ENCODE peak calls at places on chromosomes 13 and 19, in nine cellular contexts. O is suprapubic skin; R is glutamatergic neuron; J is endothelial cell; X is AG10803; U is A673; P is CD4-positive, alpha-beta T cell; B is HFF-Myc; M is WTC11. I is an unnamed sample.

GRCh38 chr19:50818859-50819472 is 4.6 kb downstream of the KLK1 start:
- DNase-seq in O (no peak), R (no peak), J (no peak), X (no peak), U (no peak), P (no peak), B (no peak), M (no peak), I (no peak)

GRCh38 chr19:43372462-43372861 is 19.0 kb downstream of the CD177 start:
- DNase-seq in O (no peak), R (no peak), J (no peak), X (no peak), U (no peak), P (no peak), B (no peak), M (no peak), I (no peak)

GRCh38 chr13:94178625-94179244 is 300.7 kb downstream of the DCT start:
- DNase-seq in O (no peak), R (no peak), J (no peak), X (no peak), U (peak; percentile 39), P (no peak), B (no peak), M (no peak), I (no peak)

GRCh38 chr13:95709101-95709500 is 32.2 kb downstream of the DNAJC3 start:
- DNase-seq in O (no peak), R (no peak), J (no peak), X (peak; percentile 50), U (no peak), P (no peak), B (no peak), M (no peak), I (no peak)

GRCh38 chr13:35630551-35631275 is 154.2 kb upstream of the MAB21L1 start:
- DNase-seq in O (no peak), R (peak; percentile 25), J (peak; percentile 10), X (peak; percentile 79), U (peak; percentile 66), P (no peak), B (peak; percentile 56), M (peak; percentile 28), I (no peak)

GRCh38 chr19:39211731-39212376 is 7.8 kb upstream of the SYCN start:
- DNase-seq in O (no peak), R (no peak), J (no peak), X (no peak), U (no peak), P (no peak), B (no peak), M (no peak), I (no peak)

GRCh38 chr13:50911051-50911690 is 1.6 kb downstream of the RNASEH2B start:
- DNase-seq in O (no peak), R (no peak), J (no peak), X (peak; percentile 12), U (peak; percentile 19), P (no peak), B (no peak), M (no peak), I (no peak)

GRCh38 chr13:28239374-28239773 is 101.0 kb downstream of the PAN3 start:
- DNase-seq in O (no peak), R (no peak), J (no peak), X (peak; percentile 11), U (peak; percentile 9), P (no peak), B (no peak), M (no peak), I (no peak)

GRCh38 chr19:41089955-41090354 is 1.7 kb downstream of the CYP2A13 start:
- DNase-seq in O (no peak), R (no peak), J (no peak), X (no peak), U (no peak), P (no peak), B (no peak), M (peak; percentile 51), I (no peak)

GRCh38 chr13:49810825-49811526 is 18.5 kb upstream of the KPNA3 start:
- DNase-seq in O (no peak), R (no peak), J (no peak), X (peak; percentile 15), U (no peak), P (no peak), B (no peak), M (no peak), I (no peak)

GRCh38 chr19:41957838-41958366 is 1.2 kb downstream of the RABAC1 start:
- DNase-seq in O (no peak), R (peak; percentile 70), J (peak; percentile 77), X (peak; percentile 79), U (peak; percentile 86), P (no peak), B (peak; percentile 57), M (peak; percentile 83), I (no peak)

GRCh38 chr13:46295531-46296464 is 84.1 kb downstream of the LRRC63 start:
- DNase-seq in O (peak; percentile 64), R (no peak), J (no peak), X (peak; percentile 99), U (peak; percentile 88), P (peak; percentile 50), B (peak; percentile 41), M (no peak), I (no peak)

GRCh38 chr19:14433454-14434156 is 499 bp downstream of the PKN1 start:
- DNase-seq in O (peak; percentile 73), R (no peak), J (no peak), X (no peak), U (no peak), P (peak; percentile 57), B (no peak), M (peak; percentile 35), I (no peak)
- TF ChIP-seq CTCF in O (no peak), R (peak; percentile 18), J (no peak), X (no peak), U (no peak), P (no peak), B (no peak), M (no peak), I (peak; percentile 45)

DNA sequence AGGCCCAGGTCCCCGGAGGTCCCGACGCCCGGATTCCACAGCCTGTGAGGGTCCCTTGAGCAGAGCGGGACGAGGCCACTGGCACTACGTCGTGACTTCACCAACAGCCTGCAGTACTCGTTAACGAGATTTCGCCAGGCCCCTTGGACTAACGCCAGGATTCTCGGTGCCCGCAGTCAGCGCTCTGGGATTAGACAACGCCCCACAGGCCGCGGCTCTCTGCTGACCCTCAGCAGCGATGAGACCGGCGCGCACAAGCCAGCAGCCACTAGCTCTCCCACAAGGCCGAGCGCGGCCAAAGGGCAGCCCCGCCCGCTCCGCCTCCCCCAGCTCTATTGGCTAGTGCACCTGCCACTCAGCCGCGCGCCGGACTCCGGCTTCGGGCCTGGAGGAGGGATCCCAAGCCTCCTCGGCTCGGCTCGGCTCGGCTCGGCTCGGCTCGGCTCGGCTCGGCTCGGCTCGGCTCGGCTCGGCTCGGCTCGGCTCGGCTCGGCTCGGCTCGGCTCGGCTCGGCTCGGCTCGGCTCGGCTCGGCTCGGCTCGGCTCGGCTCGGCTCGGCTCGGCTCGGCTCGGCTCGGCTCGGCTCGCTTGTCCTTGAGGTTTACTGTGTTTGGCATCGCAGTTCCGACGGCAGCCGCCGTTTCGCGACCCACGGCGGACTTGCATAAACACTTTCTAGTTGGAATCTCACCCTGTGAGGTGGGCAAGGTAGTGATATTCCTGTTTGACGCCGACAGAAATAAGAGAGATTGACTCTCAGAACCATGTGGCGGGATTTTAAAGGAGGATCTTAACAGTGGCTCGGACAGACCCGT is 231.7 kb upstream of the SERP2 start:
- DNase-seq in O (peak; percentile 98), R (peak; percentile 100), J (peak; percentile 100), X (peak; percentile 96), U (peak; percentile 89), P (peak; percentile 93), B (peak; percentile 72), M (peak; percentile 99), I (peak; percentile 100)
- TF ChIP-seq CTCF in O (no peak), R (no peak), J (no peak), X (no peak), U (no peak), P (no peak), B (no peak), M (no peak), I (peak; percentile 64)

DNA sequence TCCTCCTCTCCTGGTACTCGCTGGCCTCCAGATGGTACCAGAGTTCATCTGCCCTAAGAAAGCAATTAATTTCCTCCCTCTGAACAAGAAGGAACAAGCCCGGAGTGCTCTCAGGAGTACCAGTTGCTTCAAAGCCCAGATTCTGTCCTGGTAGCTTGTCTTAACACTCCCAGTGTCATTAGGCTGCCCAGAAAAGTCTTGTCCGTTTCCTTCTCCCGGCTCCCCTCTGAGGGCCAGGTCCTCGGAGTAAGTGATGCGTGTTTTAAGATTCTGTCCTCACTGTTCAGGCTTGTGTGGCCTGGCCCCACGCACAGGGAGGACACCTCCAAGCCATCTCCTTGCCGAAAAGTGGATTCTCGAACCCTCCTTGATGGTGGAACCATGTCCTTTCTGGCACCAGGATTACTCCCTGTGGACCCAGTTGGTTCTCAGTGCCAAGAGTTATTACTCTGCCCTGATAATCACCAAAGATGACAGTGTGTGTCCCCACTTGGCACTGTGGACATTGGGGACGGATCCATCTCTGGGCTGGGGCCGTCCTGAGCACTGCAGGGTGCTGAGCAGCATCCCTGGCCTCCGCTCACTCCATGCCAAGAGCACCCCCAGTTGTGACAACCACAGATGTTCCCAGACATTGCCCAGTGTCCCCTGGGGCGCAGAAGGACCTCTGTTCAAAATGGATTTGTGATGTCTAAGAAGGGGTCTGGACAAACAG is 52.5 kb downstream of the RFX2 start:
- DNase-seq in O (peak; percentile 70), R (no peak), J (no peak), X (no peak), U (no peak), P (no peak), B (no peak), M (no peak), I (peak; percentile 49)
- TF ChIP-seq CTCF in O (no peak), R (no peak), J (no peak), X (peak; percentile 24), U (no peak), P (no peak), B (no peak), M (no peak), I (no peak)

GRCh38 chr13:81929988-81930387 is 1589.1 kb upstream of the SPRY2 start:
- DNase-seq in O (no peak), R (no peak), J (no peak), X (no peak), U (peak; percentile 44), P (no peak), B (no peak), M (no peak), I (no peak)

DNA sequence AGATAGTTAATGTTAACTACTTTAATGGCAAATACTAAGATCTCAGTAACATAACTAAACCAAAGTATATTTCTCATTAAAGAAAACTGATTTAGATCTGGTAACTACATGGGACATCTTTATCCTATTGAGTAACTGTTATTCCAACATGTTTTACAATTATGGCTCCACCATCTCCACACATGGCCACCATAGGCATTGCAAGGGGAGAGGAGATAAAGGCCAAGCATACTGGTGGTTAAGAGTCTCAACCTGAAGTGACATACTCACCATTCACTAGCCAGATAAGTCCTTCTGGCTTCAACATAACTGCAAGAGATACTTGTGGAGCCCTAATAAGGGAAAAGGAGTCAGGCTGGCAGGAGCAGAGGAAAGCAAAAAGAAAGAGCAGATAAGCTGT is 1586.4 kb upstream of the SPRY2 start:
- DNase-seq in O (no peak), R (no peak), J (no peak), X (no peak), U (peak; percentile 11), P (no peak), B (no peak), M (no peak), I (no peak)
- TF ChIP-seq CTCF in O (no peak), R (peak; percentile 34), J (peak; percentile 34), X (no peak), U (peak; percentile 21), P (no peak), B (no peak), M (no peak), I (peak; percentile 34)